ENCODE peak calls at places on chromosomes 1 and 21, in six cellular contexts. One of them, this sample, is unnamed.

GRCh38 chr1:9889411-9889810 is 20.7 kb downstream of the CTNNBIP1 start:
- DNase-seq in small intestine: no peak
- DNase-seq in T-helper 2 cell: no peak
- DNase-seq in neural progenitor cell: no peak
- DNase-seq in NCI-H1092: no peak
- DNase-seq in C1 segment of cervical spinal cord: no peak
- DNase-seq in this sample: no peak

GRCh38 chr21:31414601-31415000 is 70.5 kb upstream of the TIAM1 start:
- DNase-seq in T-helper 2 cell: no peak
- DNase-seq in small intestine: no peak
- DNase-seq in neural progenitor cell: no peak
- DNase-seq in C1 segment of cervical spinal cord: no peak
- DNase-seq in NCI-H1092: no peak
- DNase-seq in this sample: no peak

GRCh38 chr1:168767885-168768584 is 39.0 kb upstream of the DPT start:
- DNase-seq in small intestine: no peak
- DNase-seq in C1 segment of cervical spinal cord: peak; percentile 1
- DNase-seq in neural progenitor cell: no peak
- DNase-seq in NCI-H1092: no peak
- DNase-seq in T-helper 2 cell: no peak
- DNase-seq in this sample: peak; percentile 59

GRCh38 chr1:201217146-201217545 is 26.5 kb downstream of the IGFN1 start:
- DNase-seq in T-helper 2 cell: no peak
- DNase-seq in small intestine: no peak
- DNase-seq in NCI-H1092: no peak
- DNase-seq in C1 segment of cervical spinal cord: no peak
- DNase-seq in neural progenitor cell: no peak
- DNase-seq in this sample: no peak

GRCh38 chr1:177351361-177352108 is 180.8 kb downstream of the BRINP2 start:
- DNase-seq in C1 segment of cervical spinal cord: no peak
- DNase-seq in NCI-H1092: no peak
- DNase-seq in T-helper 2 cell: no peak
- DNase-seq in neural progenitor cell: peak; percentile 63
- DNase-seq in small intestine: peak; percentile 68
- DNase-seq in this sample: no peak

GRCh38 chr1:39293375-39294070 is 89.0 kb downstream of the MACF1 start:
- DNase-seq in NCI-H1092: no peak
- DNase-seq in C1 segment of cervical spinal cord: no peak
- DNase-seq in neural progenitor cell: peak; percentile 67
- DNase-seq in small intestine: no peak
- DNase-seq in T-helper 2 cell: no peak
- DNase-seq in this sample: no peak

GRCh38 chr1:20386682-20387081 is 96.0 kb downstream of the VWA5B1 start:
- DNase-seq in small intestine: no peak
- DNase-seq in NCI-H1092: peak; percentile 71
- DNase-seq in C1 segment of cervical spinal cord: no peak
- DNase-seq in T-helper 2 cell: no peak
- DNase-seq in neural progenitor cell: peak; percentile 92
- DNase-seq in this sample: no peak

GRCh38 chr21:29256125-29256895 is 42.4 kb upstream of the BACH1 start:
- DNase-seq in neural progenitor cell: no peak
- DNase-seq in small intestine: no peak
- DNase-seq in T-helper 2 cell: no peak
- DNase-seq in NCI-H1092: peak; percentile 89
- DNase-seq in C1 segment of cervical spinal cord: no peak
- DNase-seq in this sample: peak; percentile 38

GRCh38 chr1:12541274-12542137 is 76.5 kb downstream of the DHRS3 start:
- DNase-seq in NCI-H1092: no peak
- DNase-seq in T-helper 2 cell: no peak
- DNase-seq in neural progenitor cell: peak; percentile 51
- DNase-seq in C1 segment of cervical spinal cord: no peak
- DNase-seq in small intestine: no peak
- DNase-seq in this sample: no peak

GRCh38 chr21:28419110-28419509 is 573.6 kb downstream of the LTN1 start:
- DNase-seq in neural progenitor cell: no peak
- DNase-seq in T-helper 2 cell: no peak
- DNase-seq in NCI-H1092: no peak
- DNase-seq in C1 segment of cervical spinal cord: no peak
- DNase-seq in small intestine: no peak
- DNase-seq in this sample: no peak

GRCh38 chr1:150549496-150550221 is 451 bp downstream of the ADAMTSL4 start:
- DNase-seq in T-helper 2 cell: no peak
- DNase-seq in C1 segment of cervical spinal cord: no peak
- DNase-seq in neural progenitor cell: peak; percentile 75
- DNase-seq in NCI-H1092: no peak
- DNase-seq in small intestine: no peak
- DNase-seq in this sample: peak; percentile 39

GRCh38 chr21:38751379-38752050 is 54.2 kb upstream of the ETS2 start:
- DNase-seq in T-helper 2 cell: no peak
- DNase-seq in neural progenitor cell: no peak
- DNase-seq in small intestine: no peak
- DNase-seq in NCI-H1092: no peak
- DNase-seq in C1 segment of cervical spinal cord: peak; percentile 40
- DNase-seq in this sample: no peak

GRCh38 chr1:47502746-47503370 is 65.0 kb downstream of the FOXD2 start:
- DNase-seq in neural progenitor cell: no peak
- DNase-seq in C1 segment of cervical spinal cord: no peak
- DNase-seq in small intestine: no peak
- DNase-seq in NCI-H1092: no peak
- DNase-seq in T-helper 2 cell: no peak
- DNase-seq in this sample: no peak

GRCh38 chr1:155261401-155261887 is 716 bp downstream of the SCAMP3 start:
- DNase-seq in NCI-H1092: no peak
- DNase-seq in small intestine: no peak
- DNase-seq in neural progenitor cell: no peak
- DNase-seq in T-helper 2 cell: no peak
- DNase-seq in C1 segment of cervical spinal cord: no peak
- DNase-seq in this sample: no peak

GRCh38 chr1:233790662-233791371 is 113.7 kb upstream of the SLC35F3 start:
- DNase-seq in C1 segment of cervical spinal cord: peak; percentile 16
- DNase-seq in neural progenitor cell: peak; percentile 73
- DNase-seq in T-helper 2 cell: no peak
- DNase-seq in small intestine: peak; percentile 61
- DNase-seq in NCI-H1092: peak; percentile 72
- DNase-seq in this sample: peak; percentile 84

GRCh38 chr1:180765156-180765555 is 133.3 kb downstream of the XPR1 start:
- DNase-seq in NCI-H1092: no peak
- DNase-seq in C1 segment of cervical spinal cord: no peak
- DNase-seq in neural progenitor cell: no peak
- DNase-seq in small intestine: no peak
- DNase-seq in T-helper 2 cell: no peak
- DNase-seq in this sample: no peak

GRCh38 chr21:38888956-38889605 is 83.4 kb downstream of the ETS2 start:
- DNase-seq in neural progenitor cell: no peak
- DNase-seq in C1 segment of cervical spinal cord: no peak
- DNase-seq in NCI-H1092: no peak
- DNase-seq in T-helper 2 cell: no peak
- DNase-seq in small intestine: no peak
- DNase-seq in this sample: no peak

GRCh38 chr1:22287946-22288520 is 145.1 kb upstream of the WNT4 start:
- DNase-seq in small intestine: no peak
- DNase-seq in NCI-H1092: no peak
- DNase-seq in C1 segment of cervical spinal cord: no peak
- DNase-seq in neural progenitor cell: no peak
- DNase-seq in T-helper 2 cell: no peak
- DNase-seq in this sample: no peak

This sample was measured in MCF 10A.